ENCODE peak calls at places on chromosomes 2 and 18, in eight cellular contexts. One of them, this sample, is unnamed.

GRCh38 chr2:17851731-17852585 is 26.5 kb upstream of the KCNS3 start:
- DNase-seq in Caco-2: peak
- DNase-seq in IMR-90: peak
- DNase-seq in BE2C: peak
- DNase-seq in thyroid gland: peak
- DNase-seq in aorta: peak
- DNase-seq in dorsolateral prefrontal cortex: peak
- DNase-seq in AG04449: peak
- DNase-seq in this sample: peak

GRCh38 chr2:172554352-172555271 is 1.3 kb upstream of the PDK1 start:
- DNase-seq in Caco-2: no peak
- DNase-seq in IMR-90: no peak
- DNase-seq in BE2C: no peak
- DNase-seq in thyroid gland: peak
- DNase-seq in aorta: no peak
- DNase-seq in dorsolateral prefrontal cortex: no peak
- DNase-seq in AG04449: no peak
- DNase-seq in this sample: no peak

GRCh38 chr2:45343618-45344017 is 267.4 kb downstream of the SRBD1 start:
- DNase-seq in Caco-2: no peak
- DNase-seq in IMR-90: peak
- DNase-seq in BE2C: no peak
- DNase-seq in thyroid gland: no peak
- DNase-seq in aorta: peak
- DNase-seq in dorsolateral prefrontal cortex: no peak
- DNase-seq in AG04449: no peak
- DNase-seq in this sample: no peak

GRCh38 chr2:206482123-206482522 is 38.8 kb downstream of the ADAM23 start:
- DNase-seq in Caco-2: no peak
- DNase-seq in IMR-90: peak
- DNase-seq in BE2C: no peak
- DNase-seq in thyroid gland: no peak
- DNase-seq in aorta: no peak
- DNase-seq in dorsolateral prefrontal cortex: no peak
- DNase-seq in AG04449: no peak
- DNase-seq in this sample: peak

GRCh38 chr2:241018051-241018891 is 19.9 kb downstream of the SNED1 start:
- DNase-seq in Caco-2: no peak
- DNase-seq in IMR-90: peak
- DNase-seq in BE2C: no peak
- DNase-seq in thyroid gland: no peak
- DNase-seq in aorta: no peak
- DNase-seq in dorsolateral prefrontal cortex: peak
- DNase-seq in AG04449: no peak
- DNase-seq in this sample: no peak

GRCh38 chr2:221896505-221897151 is 324.5 kb upstream of the EPHA4 start:
- DNase-seq in Caco-2: no peak
- DNase-seq in IMR-90: peak
- DNase-seq in BE2C: no peak
- DNase-seq in thyroid gland: peak
- DNase-seq in aorta: peak
- DNase-seq in dorsolateral prefrontal cortex: no peak
- DNase-seq in AG04449: no peak
- DNase-seq in this sample: peak

GRCh38 chr2:227853765-227854271 is 17.6 kb upstream of the DAW1 start:
- DNase-seq in Caco-2: no peak
- DNase-seq in IMR-90: peak
- DNase-seq in BE2C: no peak
- DNase-seq in thyroid gland: peak
- DNase-seq in aorta: no peak
- DNase-seq in dorsolateral prefrontal cortex: no peak
- DNase-seq in AG04449: no peak
- DNase-seq in this sample: peak

GRCh38 chr18:7325126-7325430 is 94.2 kb downstream of the LRRC30 start:
- DNase-seq in Caco-2: no peak
- DNase-seq in IMR-90: no peak
- DNase-seq in BE2C: no peak
- DNase-seq in thyroid gland: no peak
- DNase-seq in aorta: no peak
- DNase-seq in dorsolateral prefrontal cortex: no peak
- DNase-seq in AG04449: no peak
- DNase-seq in this sample: peak

GRCh38 chr18:70021043-70021442 is 73.4 kb upstream of the CD226 start:
- DNase-seq in Caco-2: no peak
- DNase-seq in IMR-90: no peak
- DNase-seq in BE2C: no peak
- DNase-seq in thyroid gland: no peak
- DNase-seq in aorta: no peak
- DNase-seq in dorsolateral prefrontal cortex: no peak
- DNase-seq in AG04449: no peak
- DNase-seq in this sample: no peak

GRCh38 chr2:33130544-33130943 is 183.8 kb downstream of the LTBP1 start:
- DNase-seq in Caco-2: no peak
- DNase-seq in IMR-90: no peak
- DNase-seq in BE2C: no peak
- DNase-seq in thyroid gland: no peak
- DNase-seq in aorta: no peak
- DNase-seq in dorsolateral prefrontal cortex: no peak
- DNase-seq in AG04449: no peak
- DNase-seq in this sample: no peak

GRCh38 chr2:3584076-3584475 is 9.0 kb downstream of the RPS7 start:
- DNase-seq in Caco-2: no peak
- DNase-seq in IMR-90: no peak
- DNase-seq in BE2C: no peak
- DNase-seq in thyroid gland: no peak
- DNase-seq in aorta: no peak
- DNase-seq in dorsolateral prefrontal cortex: no peak
- DNase-seq in AG04449: no peak
- DNase-seq in this sample: no peak

GRCh38 chr2:121505005-121505404 is 25.7 kb upstream of the RNU4ATAC start:
- DNase-seq in Caco-2: no peak
- DNase-seq in IMR-90: peak
- DNase-seq in BE2C: no peak
- DNase-seq in thyroid gland: no peak
- DNase-seq in aorta: no peak
- DNase-seq in dorsolateral prefrontal cortex: no peak
- DNase-seq in AG04449: peak
- DNase-seq in this sample: peak

GRCh38 chr2:29782087-29782486 is 139.3 kb downstream of the ALK start:
- DNase-seq in Caco-2: no peak
- DNase-seq in IMR-90: no peak
- DNase-seq in BE2C: no peak
- DNase-seq in thyroid gland: no peak
- DNase-seq in aorta: no peak
- DNase-seq in dorsolateral prefrontal cortex: no peak
- DNase-seq in AG04449: no peak
- DNase-seq in this sample: no peak

GRCh38 chr2:182585430-182585829 is 130.6 kb upstream of the DNAJC10 start:
- DNase-seq in Caco-2: no peak
- DNase-seq in IMR-90: no peak
- DNase-seq in BE2C: no peak
- DNase-seq in thyroid gland: no peak
- DNase-seq in aorta: no peak
- DNase-seq in dorsolateral prefrontal cortex: no peak
- DNase-seq in AG04449: no peak
- DNase-seq in this sample: no peak

GRCh38 chr18:56097561-56098095 is 509.6 kb upstream of the TCF4 start:
- DNase-seq in Caco-2: no peak
- DNase-seq in IMR-90: no peak
- DNase-seq in BE2C: peak
- DNase-seq in thyroid gland: no peak
- DNase-seq in aorta: no peak
- DNase-seq in dorsolateral prefrontal cortex: no peak
- DNase-seq in AG04449: no peak
- DNase-seq in this sample: no peak

GRCh38 chr2:196168181-196168580 is 3.2 kb downstream of the STK17B start:
- DNase-seq in Caco-2: no peak
- DNase-seq in IMR-90: peak
- DNase-seq in BE2C: no peak
- DNase-seq in thyroid gland: no peak
- DNase-seq in aorta: no peak
- DNase-seq in dorsolateral prefrontal cortex: no peak
- DNase-seq in AG04449: no peak
- DNase-seq in this sample: peak

GRCh38 chr2:36461039-36461681 is 105.6 kb downstream of the CRIM1 start:
- DNase-seq in Caco-2: no peak
- DNase-seq in IMR-90: peak
- DNase-seq in BE2C: no peak
- DNase-seq in thyroid gland: no peak
- DNase-seq in aorta: no peak
- DNase-seq in dorsolateral prefrontal cortex: no peak
- DNase-seq in AG04449: peak
- DNase-seq in this sample: peak

GRCh38 chr2:96825057-96825456 is 9.0 kb downstream of the CNNM3 start:
- DNase-seq in Caco-2: no peak
- DNase-seq in IMR-90: no peak
- DNase-seq in BE2C: no peak
- DNase-seq in thyroid gland: no peak
- DNase-seq in aorta: no peak
- DNase-seq in dorsolateral prefrontal cortex: no peak
- DNase-seq in AG04449: no peak
- DNase-seq in this sample: no peak

GRCh38 chr2:96828874-96829273 is 12.8 kb downstream of the CNNM3 start:
- DNase-seq in Caco-2: no peak
- DNase-seq in IMR-90: no peak
- DNase-seq in BE2C: no peak
- DNase-seq in thyroid gland: no peak
- DNase-seq in aorta: no peak
- DNase-seq in dorsolateral prefrontal cortex: no peak
- DNase-seq in AG04449: no peak
- DNase-seq in this sample: no peak

GRCh38 chr2:96828436-96828835 is 12.4 kb downstream of the CNNM3 start:
- DNase-seq in Caco-2: no peak
- DNase-seq in IMR-90: no peak
- DNase-seq in BE2C: no peak
- DNase-seq in thyroid gland: no peak
- DNase-seq in aorta: no peak
- DNase-seq in dorsolateral prefrontal cortex: no peak
- DNase-seq in AG04449: no peak
- DNase-seq in this sample: no peak

GRCh38 chr2:96824079-96824870 is 8.2 kb downstream of the CNNM3 start:
- DNase-seq in Caco-2: no peak
- DNase-seq in IMR-90: peak
- DNase-seq in BE2C: no peak
- DNase-seq in thyroid gland: peak
- DNase-seq in aorta: no peak
- DNase-seq in dorsolateral prefrontal cortex: no peak
- DNase-seq in AG04449: peak
- DNase-seq in this sample: no peak

GRCh38 chr2:96826546-96827278 is 10.6 kb downstream of the CNNM3 start:
- DNase-seq in Caco-2: no peak
- DNase-seq in IMR-90: no peak
- DNase-seq in BE2C: no peak
- DNase-seq in thyroid gland: no peak
- DNase-seq in aorta: no peak
- DNase-seq in dorsolateral prefrontal cortex: no peak
- DNase-seq in AG04449: no peak
- DNase-seq in this sample: no peak
- H3K4me3 ChIP-seq in Caco-2: no peak
- H3K4me3 ChIP-seq in IMR-90: no peak
- H3K4me3 ChIP-seq in BE2C: no peak
- H3K4me3 ChIP-seq in thyroid gland: no peak
- H3K4me3 ChIP-seq in aorta: no peak
- H3K4me3 ChIP-seq in dorsolateral prefrontal cortex: no peak
- H3K4me3 ChIP-seq in AG04449: no peak
- H3K4me3 ChIP-seq in this sample: no peak

GRCh38 chr2:157628532-157629415 is at the start of gene ACVR1C:
- DNase-seq in Caco-2: peak
- DNase-seq in IMR-90: peak
- DNase-seq in BE2C: peak
- DNase-seq in thyroid gland: peak
- DNase-seq in aorta: peak
- DNase-seq in dorsolateral prefrontal cortex: peak
- DNase-seq in AG04449: no peak
- DNase-seq in this sample: peak

GRCh38 chr2:157628282-157628531 is 457 bp downstream of the ACVR1C start:
- DNase-seq in Caco-2: no peak
- DNase-seq in IMR-90: no peak
- DNase-seq in BE2C: no peak
- DNase-seq in thyroid gland: peak
- DNase-seq in aorta: no peak
- DNase-seq in dorsolateral prefrontal cortex: no peak
- DNase-seq in AG04449: no peak
- DNase-seq in this sample: no peak

GRCh38 chr2:157625311-157625710 is 3.4 kb downstream of the ACVR1C start:
- DNase-seq in Caco-2: no peak
- DNase-seq in IMR-90: no peak
- DNase-seq in BE2C: no peak
- DNase-seq in thyroid gland: no peak
- DNase-seq in aorta: no peak
- DNase-seq in dorsolateral prefrontal cortex: no peak
- DNase-seq in AG04449: no peak
- DNase-seq in this sample: no peak

DNA sequence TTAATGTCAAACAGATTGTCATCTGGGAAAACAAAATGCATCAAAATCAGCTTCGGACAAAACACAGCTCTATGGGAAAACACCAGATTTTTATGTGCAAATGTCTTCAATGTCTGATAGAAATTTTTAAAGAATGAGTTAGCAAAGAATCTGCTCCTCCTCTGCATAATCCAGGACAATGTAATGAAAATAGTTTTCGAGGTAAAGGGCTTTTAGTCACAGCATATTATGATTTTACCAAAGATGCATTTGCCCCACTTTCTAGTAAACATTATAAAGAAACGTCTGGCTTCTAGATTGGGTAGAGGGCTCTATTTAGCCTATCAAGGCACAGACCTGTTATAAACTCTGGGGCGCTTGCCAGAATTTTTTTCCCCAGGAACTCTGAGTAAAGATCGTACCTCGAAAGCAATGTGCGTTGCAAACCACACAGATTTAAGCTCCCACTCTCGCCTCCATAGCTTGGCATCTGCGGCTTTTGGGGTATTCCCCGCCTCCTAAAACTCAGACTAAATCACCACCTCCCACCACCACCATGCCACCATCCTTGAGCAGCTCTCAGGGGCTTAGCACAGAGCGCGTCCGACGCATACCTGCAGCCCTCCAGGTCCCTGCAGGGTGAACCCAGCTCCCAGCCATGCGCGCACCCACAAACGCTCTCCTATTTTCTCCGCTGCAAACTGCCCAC is 926 bp downstream of the ACVR1C start:
- DNase-seq in Caco-2: no peak
- DNase-seq in IMR-90: peak
- DNase-seq in BE2C: no peak
- DNase-seq in thyroid gland: peak
- DNase-seq in aorta: no peak
- DNase-seq in dorsolateral prefrontal cortex: no peak
- DNase-seq in AG04449: no peak
- DNase-seq in this sample: peak
- H3K4me3 ChIP-seq in Caco-2: peak
- H3K4me3 ChIP-seq in IMR-90: peak
- H3K4me3 ChIP-seq in BE2C: no peak
- H3K4me3 ChIP-seq in thyroid gland: no peak
- H3K4me3 ChIP-seq in aorta: no peak
- H3K4me3 ChIP-seq in dorsolateral prefrontal cortex: peak
- H3K4me3 ChIP-seq in AG04449: peak
- H3K4me3 ChIP-seq in this sample: peak

GRCh38 chr2:85988210-85988913 is 99.6 kb upstream of the ST3GAL5 start:
- DNase-seq in Caco-2: no peak
- DNase-seq in IMR-90: no peak
- DNase-seq in BE2C: no peak
- DNase-seq in thyroid gland: no peak
- DNase-seq in aorta: no peak
- DNase-seq in dorsolateral prefrontal cortex: no peak
- DNase-seq in AG04449: no peak
- DNase-seq in this sample: no peak
- H3K4me3 ChIP-seq in Caco-2: no peak
- H3K4me3 ChIP-seq in IMR-90: no peak
- H3K4me3 ChIP-seq in BE2C: no peak
- H3K4me3 ChIP-seq in thyroid gland: no peak
- H3K4me3 ChIP-seq in aorta: no peak
- H3K4me3 ChIP-seq in dorsolateral prefrontal cortex: no peak
- H3K4me3 ChIP-seq in AG04449: no peak
- H3K4me3 ChIP-seq in this sample: no peak

GRCh38 chr18:58196164-58196563 is 152.1 kb downstream of the NEDD4L start:
- DNase-seq in Caco-2: no peak
- DNase-seq in IMR-90: no peak
- DNase-seq in BE2C: no peak
- DNase-seq in thyroid gland: no peak
- DNase-seq in aorta: no peak
- DNase-seq in dorsolateral prefrontal cortex: no peak
- DNase-seq in AG04449: no peak
- DNase-seq in this sample: peak
- H3K4me3 ChIP-seq in Caco-2: no peak
- H3K4me3 ChIP-seq in IMR-90: no peak
- H3K4me3 ChIP-seq in BE2C: no peak
- H3K4me3 ChIP-seq in thyroid gland: no peak
- H3K4me3 ChIP-seq in aorta: no peak
- H3K4me3 ChIP-seq in dorsolateral prefrontal cortex: peak
- H3K4me3 ChIP-seq in AG04449: no peak
- H3K4me3 ChIP-seq in this sample: no peak